ENCODE peak calls at places on chromosomes 7 and 10, in eight cellular contexts. F is Peyer's patch, Y is lower lobe of right lung, R is body of pancreas, Q is bronchial epithelial cell, T is ovary, N is heart left ventricle, L is OCI-LY7. E is an unnamed sample.
A peak's percentile ranks its signal among the peaks of the same experiment; 100 is the strongest.

GRCh38 chr7:93799750-93800357 is 90.7 kb downstream of the TFPI2 start:
- DNase-seq in T (no peak), F (no peak), N (no peak), R (no peak), Y (no peak), Q (peak; percentile 42), L (peak; percentile 29), E (no peak)

GRCh38 chr7:25894002-25894901 is 257.7 kb upstream of the NFE2L3 start:
- DNase-seq in F (no peak), T (no peak), Y (peak; percentile 49), Q (peak; percentile 87), R (peak; percentile 83), L (peak; percentile 73), N (no peak), E (no peak)

GRCh38 chr7:154569916-154570315 is 433.0 kb downstream of the PAXIP1 start:
- DNase-seq in Q (no peak), F (no peak), R (no peak), L (no peak), N (no peak), Y (no peak), T (no peak), E (no peak)

GRCh38 chr7:90838799-90839198 is 242.7 kb downstream of the CDK14 start:
- DNase-seq in L (no peak), Y (no peak), R (no peak), N (no peak), Q (no peak), F (no peak), T (no peak), E (no peak)

GRCh38 chr7:98774893-98775292 is 94.9 kb downstream of the TMEM130 start:
- DNase-seq in Y (no peak), F (no peak), L (no peak), Q (no peak), T (no peak), R (no peak), N (no peak), E (no peak)

GRCh38 chr7:106111671-106112117 is 418 bp downstream of the SYPL1 start:
- DNase-seq in F (peak; percentile 92), Y (peak; percentile 84), N (peak; percentile 87), L (peak; percentile 65), R (peak; percentile 76), T (no peak), Q (peak; percentile 28), E (peak; percentile 86)

GRCh38 chr7:151559557-151560183 is 40.0 kb upstream of the RHEB start:
- DNase-seq in N (no peak), T (no peak), Y (no peak), Q (no peak), L (no peak), F (no peak), R (no peak), E (no peak)

GRCh38 chr10:61900829-61901783 is at the start of gene ARID5B:
- DNase-seq in Y (no peak), F (no peak), Q (peak; percentile 61), T (peak; percentile 49), R (peak; percentile 77), N (peak; percentile 47), L (peak; percentile 86), E (no peak)

GRCh38 chr7:11830582-11831382 is 1.2 kb downstream of the THSD7A start:
- DNase-seq in Q (peak; percentile 54), L (no peak), N (no peak), Y (no peak), T (no peak), F (no peak), R (peak; percentile 8), E (no peak)

GRCh38 chr10:14466256-14466655 is 135.5 kb upstream of the FRMD4A start:
- DNase-seq in Y (no peak), Q (no peak), L (no peak), R (no peak), T (no peak), N (no peak), F (no peak), E (no peak)

GRCh38 chr10:76866841-76867586 is 770.6 kb downstream of the KCNMA1 start:
- DNase-seq in L (no peak), F (no peak), R (no peak), Y (no peak), N (no peak), Q (no peak), T (no peak), E (no peak)

GRCh38 chr7:117248810-117249209 is 74.0 kb downstream of the WNT2 start:
- DNase-seq in T (no peak), F (no peak), Y (no peak), L (no peak), Q (no peak), N (no peak), R (no peak), E (no peak)

GRCh38 chr7:21318190-21318915 is 109.5 kb upstream of the SP4 start:
- DNase-seq in Q (peak; percentile 20), F (no peak), T (no peak), N (no peak), Y (no peak), L (no peak), R (no peak), E (no peak)

GRCh38 chr7:22348379-22348778 is 8.6 kb downstream of the RAPGEF5 start:
- DNase-seq in T (no peak), F (no peak), R (no peak), L (no peak), Q (peak; percentile 72), Y (no peak), N (no peak), E (no peak)

GRCh38 chr10:85557077-85557476 is 809.5 kb downstream of the GRID1 start:
- DNase-seq in R (no peak), T (no peak), Y (no peak), L (no peak), Q (peak; percentile 92), N (no peak), F (no peak), E (no peak)

GRCh38 chr10:82942572-82943091 is 1067.6 kb downstream of the NRG3 start:
- DNase-seq in Y (no peak), L (no peak), Q (no peak), N (no peak), F (no peak), T (peak; percentile 36), R (peak; percentile 19), E (no peak)

GRCh38 chr10:1057106-1057657 is 997 bp downstream of the WDR37 start:
- DNase-seq in F (no peak), N (no peak), T (no peak), Q (peak; percentile 36), R (no peak), L (peak; percentile 36), Y (no peak), E (no peak)

GRCh38 chr7:36597099-36597773 is 127.1 kb downstream of the AOAH start:
- DNase-seq in F (no peak), R (no peak), Y (no peak), T (no peak), L (no peak), Q (peak; percentile 73), N (no peak), E (no peak)

GRCh38 chr10:79403441-79404230 is 41.8 kb downstream of the ZCCHC24 start:
- DNase-seq in Q (no peak), L (no peak), N (peak; percentile 73), F (peak; percentile 44), R (no peak), Y (peak; percentile 57), T (peak; percentile 36), E (no peak)

GRCh38 chr7:11203224-11203623 is 229.6 kb downstream of the PHF14 start:
- DNase-seq in Y (no peak), L (no peak), F (no peak), Q (no peak), T (no peak), R (no peak), N (no peak), E (no peak)

GRCh38 chr10:68989317-68989990 is 851 bp downstream of the KIFBP start:
- DNase-seq in Q (no peak), Y (no peak), N (no peak), T (no peak), L (no peak), R (no peak), F (no peak), E (no peak)

GRCh38 chr10:68987611-68988010 is 992 bp upstream of the KIFBP start:
- DNase-seq in L (no peak), Q (no peak), F (no peak), N (no peak), T (no peak), Y (no peak), R (no peak), E (no peak)

GRCh38 chr10:68992721-68993440 is 4.3 kb downstream of the KIFBP start:
- DNase-seq in Q (peak; percentile 67), N (peak; percentile 62), F (no peak), T (peak; percentile 70), Y (no peak), L (no peak), R (peak; percentile 34), E (no peak)

GRCh38 chr10:68988530-68989316 is at the start of gene KIFBP:
- DNase-seq in T (peak; percentile 94), Y (peak; percentile 95), R (peak; percentile 98), L (peak; percentile 94), F (peak; percentile 91), N (peak; percentile 96), Q (peak; percentile 98), E (peak; percentile 95)
- TF ChIP-seq CTCF in T (no peak), Y (peak; percentile 52), R (peak; percentile 20), L (peak; percentile 69), F (peak; percentile 11), N (peak; percentile 44), Q (peak; percentile 72), E (peak; percentile 72)

GRCh38 chr7:131076032-131076431 is 251.6 kb upstream of the MKLN1 start:
- DNase-seq in T (no peak), L (no peak), F (no peak), Q (peak; percentile 79), R (no peak), Y (no peak), N (no peak), E (no peak)
- TF ChIP-seq CTCF in T (no peak), L (no peak), F (no peak), Q (no peak), R (no peak), Y (no peak), N (no peak), E (no peak)

GRCh38 chr10:43296320-43296719 is 29.5 kb upstream of the RASGEF1A start:
- DNase-seq in T (no peak), Q (no peak), Y (no peak), N (no peak), F (no peak), R (no peak), L (no peak), E (no peak)
- TF ChIP-seq CTCF in T (no peak), Q (no peak), Y (no peak), N (no peak), F (no peak), R (no peak), L (no peak), E (no peak)

GRCh38 chr7:123352957-123353356 is 153.2 kb upstream of the SLC13A1 start:
- DNase-seq in R (no peak), F (no peak), Q (peak; percentile 84), Y (no peak), N (no peak), L (no peak), T (no peak), E (no peak)

GRCh38 chr7:123348700-123349099 is 148.9 kb upstream of the SLC13A1 start:
- DNase-seq in N (no peak), R (no peak), F (no peak), T (no peak), Q (no peak), L (no peak), Y (no peak), E (no peak)

GRCh38 chr7:123352226-123352550 is 152.4 kb upstream of the SLC13A1 start:
- DNase-seq in Y (no peak), N (no peak), L (no peak), F (no peak), T (no peak), Q (no peak), R (no peak), E (no peak)

GRCh38 chr7:123351506-123352225 is 151.9 kb upstream of the SLC13A1 start:
- DNase-seq in N (no peak), L (no peak), F (no peak), Y (no peak), T (no peak), R (no peak), Q (no peak), E (no peak)

GRCh38 chr7:123351027-123351426 is 151.3 kb upstream of the SLC13A1 start:
- DNase-seq in R (no peak), Y (no peak), L (no peak), T (no peak), Q (no peak), N (no peak), F (no peak), E (no peak)
- TF ChIP-seq CTCF in R (no peak), Y (no peak), L (no peak), T (no peak), Q (no peak), N (no peak), F (no peak), E (no peak)

E was measured in osteocyte.